ENCODE peak calls at places on chromosomes 16 and 17, in eight cellular contexts. One of them, this sample, is unnamed.

GRCh38 chr17:81030726-81031570 is 4.0 kb upstream of the BAIAP2 start:
- DNase-seq in K562: no peak
- DNase-seq in small intestine: peak; percentile 67
- DNase-seq in aorta: peak; percentile 77
- DNase-seq in lung: peak; percentile 75
- DNase-seq in cardiac muscle cell: peak; percentile 47
- DNase-seq in left ventricle myocardium inferior: no peak
- DNase-seq in upper lobe of right lung: peak; percentile 89
- DNase-seq in this sample: no peak

GRCh38 chr17:59330314-59330942 is 1.0 kb upstream of the YPEL2 start:
- DNase-seq in aorta: peak; percentile 73
- DNase-seq in left ventricle myocardium inferior: peak; percentile 42
- DNase-seq in lung: peak; percentile 69
- DNase-seq in cardiac muscle cell: no peak
- DNase-seq in small intestine: peak; percentile 93
- DNase-seq in K562: no peak
- DNase-seq in upper lobe of right lung: peak; percentile 74
- DNase-seq in this sample: no peak

GRCh38 chr16:15714393-15715172 is 64.5 kb downstream of the NDE1 start:
- DNase-seq in left ventricle myocardium inferior: no peak
- DNase-seq in cardiac muscle cell: no peak
- DNase-seq in small intestine: no peak
- DNase-seq in K562: no peak
- DNase-seq in upper lobe of right lung: no peak
- DNase-seq in lung: no peak
- DNase-seq in aorta: no peak
- DNase-seq in this sample: no peak

GRCh38 chr16:72894291-72895151 is 153.4 kb downstream of the ZFHX3 start:
- DNase-seq in aorta: no peak
- DNase-seq in K562: no peak
- DNase-seq in cardiac muscle cell: peak; percentile 79
- DNase-seq in left ventricle myocardium inferior: no peak
- DNase-seq in small intestine: no peak
- DNase-seq in upper lobe of right lung: no peak
- DNase-seq in lung: no peak
- DNase-seq in this sample: no peak

GRCh38 chr16:66264311-66265105 is 102.0 kb upstream of the CDH5 start:
- DNase-seq in upper lobe of right lung: peak; percentile 52
- DNase-seq in lung: no peak
- DNase-seq in aorta: peak; percentile 53
- DNase-seq in K562: no peak
- DNase-seq in small intestine: no peak
- DNase-seq in cardiac muscle cell: no peak
- DNase-seq in left ventricle myocardium inferior: no peak
- DNase-seq in this sample: peak; percentile 36

GRCh38 chr17:57016764-57017116 is 38.8 kb downstream of the SCPEP1 start:
- DNase-seq in left ventricle myocardium inferior: no peak
- DNase-seq in cardiac muscle cell: no peak
- DNase-seq in upper lobe of right lung: no peak
- DNase-seq in small intestine: no peak
- DNase-seq in aorta: no peak
- DNase-seq in K562: no peak
- DNase-seq in lung: no peak
- DNase-seq in this sample: no peak

GRCh38 chr16:79293831-79294230 is 306.7 kb downstream of the MAF start:
- DNase-seq in left ventricle myocardium inferior: no peak
- DNase-seq in lung: no peak
- DNase-seq in K562: no peak
- DNase-seq in cardiac muscle cell: no peak
- DNase-seq in upper lobe of right lung: no peak
- DNase-seq in aorta: no peak
- DNase-seq in small intestine: no peak
- DNase-seq in this sample: no peak

GRCh38 chr17:33046361-33047255 is 55.0 kb downstream of the SPACA3 start:
- DNase-seq in upper lobe of right lung: no peak
- DNase-seq in small intestine: no peak
- DNase-seq in left ventricle myocardium inferior: no peak
- DNase-seq in aorta: no peak
- DNase-seq in cardiac muscle cell: no peak
- DNase-seq in K562: no peak
- DNase-seq in lung: no peak
- DNase-seq in this sample: no peak

GRCh38 chr16:2515180-2515803 is 1.5 kb downstream of the ATP6V0C start:
- DNase-seq in K562: peak; percentile 46
- DNase-seq in left ventricle myocardium inferior: no peak
- DNase-seq in aorta: no peak
- DNase-seq in cardiac muscle cell: no peak
- DNase-seq in small intestine: peak; percentile 56
- DNase-seq in lung: peak; percentile 44
- DNase-seq in upper lobe of right lung: peak; percentile 70
- DNase-seq in this sample: no peak

GRCh38 chr16:68492501-68493411 is 44.4 kb upstream of the SMPD3 start:
- DNase-seq in small intestine: peak; percentile 99
- DNase-seq in lung: no peak
- DNase-seq in upper lobe of right lung: no peak
- DNase-seq in aorta: peak; percentile 49
- DNase-seq in K562: no peak
- DNase-seq in cardiac muscle cell: no peak
- DNase-seq in left ventricle myocardium inferior: no peak
- DNase-seq in this sample: no peak

GRCh38 chr17:16910341-16910740 is 61.6 kb downstream of the TNFRSF13B start:
- DNase-seq in left ventricle myocardium inferior: no peak
- DNase-seq in K562: no peak
- DNase-seq in small intestine: no peak
- DNase-seq in upper lobe of right lung: no peak
- DNase-seq in cardiac muscle cell: no peak
- DNase-seq in aorta: peak; percentile 19
- DNase-seq in lung: no peak
- DNase-seq in this sample: no peak

GRCh38 chr17:8896641-8897635 is 29.5 kb upstream of the PIK3R6 start:
- DNase-seq in lung: no peak
- DNase-seq in upper lobe of right lung: no peak
- DNase-seq in cardiac muscle cell: no peak
- DNase-seq in aorta: peak; percentile 54
- DNase-seq in small intestine: no peak
- DNase-seq in left ventricle myocardium inferior: no peak
- DNase-seq in K562: no peak
- DNase-seq in this sample: no peak

GRCh38 chr17:43367588-43368242 is 31.1 kb upstream of the ARL4D start:
- DNase-seq in cardiac muscle cell: peak; percentile 94
- DNase-seq in lung: no peak
- DNase-seq in small intestine: no peak
- DNase-seq in upper lobe of right lung: no peak
- DNase-seq in left ventricle myocardium inferior: no peak
- DNase-seq in aorta: no peak
- DNase-seq in K562: peak; percentile 27
- DNase-seq in this sample: peak; percentile 100

GRCh38 chr16:35506898-35507194 is 2047.4 kb downstream of the TP53TG3F start:
- DNase-seq in lung: no peak
- DNase-seq in aorta: no peak
- DNase-seq in K562: no peak
- DNase-seq in cardiac muscle cell: no peak
- DNase-seq in small intestine: no peak
- DNase-seq in upper lobe of right lung: no peak
- DNase-seq in left ventricle myocardium inferior: no peak
- DNase-seq in this sample: no peak

GRCh38 chr16:10031473-10031872 is 150.8 kb downstream of the GRIN2A start:
- DNase-seq in left ventricle myocardium inferior: no peak
- DNase-seq in aorta: no peak
- DNase-seq in cardiac muscle cell: no peak
- DNase-seq in lung: no peak
- DNase-seq in upper lobe of right lung: no peak
- DNase-seq in K562: no peak
- DNase-seq in small intestine: no peak
- DNase-seq in this sample: no peak

GRCh38 chr17:13398853-13399252 is 202.9 kb downstream of the HS3ST3A1 start:
- DNase-seq in small intestine: no peak
- DNase-seq in aorta: no peak
- DNase-seq in lung: no peak
- DNase-seq in upper lobe of right lung: no peak
- DNase-seq in K562: no peak
- DNase-seq in cardiac muscle cell: no peak
- DNase-seq in left ventricle myocardium inferior: no peak
- DNase-seq in this sample: no peak

GRCh38 chr17:33121756-33122155 is 130.1 kb downstream of the SPACA3 start:
- DNase-seq in cardiac muscle cell: no peak
- DNase-seq in aorta: no peak
- DNase-seq in upper lobe of right lung: no peak
- DNase-seq in lung: no peak
- DNase-seq in left ventricle myocardium inferior: no peak
- DNase-seq in small intestine: no peak
- DNase-seq in K562: no peak
- DNase-seq in this sample: no peak

GRCh38 chr16:85868495-85868894 is 30.5 kb upstream of the IRF8 start:
- DNase-seq in K562: no peak
- DNase-seq in small intestine: no peak
- DNase-seq in lung: no peak
- DNase-seq in aorta: no peak
- DNase-seq in left ventricle myocardium inferior: no peak
- DNase-seq in upper lobe of right lung: no peak
- DNase-seq in cardiac muscle cell: no peak
- DNase-seq in this sample: no peak

GRCh38 chr16:51538707-51539604 is 387.9 kb upstream of the SALL1 start:
- DNase-seq in cardiac muscle cell: peak; percentile 85
- DNase-seq in aorta: no peak
- DNase-seq in small intestine: no peak
- DNase-seq in left ventricle myocardium inferior: no peak
- DNase-seq in K562: no peak
- DNase-seq in upper lobe of right lung: no peak
- DNase-seq in lung: no peak
- DNase-seq in this sample: peak; percentile 95

DNA sequence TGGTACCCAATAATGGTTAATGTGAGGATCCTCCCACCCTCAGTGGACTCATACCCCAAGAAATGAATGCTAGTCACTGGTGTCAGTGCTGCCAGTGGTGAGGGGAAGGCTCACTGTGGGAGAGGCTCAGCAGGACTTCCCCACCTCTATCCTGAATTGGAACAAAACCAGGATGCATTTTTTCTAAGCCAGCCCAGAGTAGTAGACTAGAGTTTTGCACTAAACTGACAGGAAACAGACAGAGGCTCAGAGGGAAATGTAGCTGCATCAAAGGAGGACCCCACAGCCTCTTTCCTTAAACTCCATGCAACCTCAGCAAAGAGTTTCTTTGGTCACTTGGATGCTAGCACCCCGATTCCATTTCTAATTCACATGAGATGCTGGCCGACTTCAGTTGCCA is 10.6 kb upstream of the SKAP1 start:
- DNase-seq in upper lobe of right lung: no peak
- DNase-seq in K562: no peak
- DNase-seq in lung: no peak
- DNase-seq in left ventricle myocardium inferior: no peak
- DNase-seq in small intestine: no peak
- DNase-seq in aorta: no peak
- DNase-seq in cardiac muscle cell: no peak
- DNase-seq in this sample: no peak
- H3K4me3 ChIP-seq in upper lobe of right lung: no peak overlapping the region
- H3K4me3 ChIP-seq in K562: no peak overlapping the region
- H3K4me3 ChIP-seq in lung: no peak overlapping the region
- H3K4me3 ChIP-seq in left ventricle myocardium inferior: no peak overlapping the region
- H3K4me3 ChIP-seq in small intestine: no peak overlapping the region
- H3K4me3 ChIP-seq in aorta: no peak overlapping the region
- H3K4me3 ChIP-seq in cardiac muscle cell: no peak overlapping the region
- H3K4me3 ChIP-seq in this sample: no peak overlapping the region

GRCh38 chr16:7628981-7629380 is 296.3 kb downstream of the RBFOX1 start:
- DNase-seq in cardiac muscle cell: no peak
- DNase-seq in left ventricle myocardium inferior: no peak
- DNase-seq in small intestine: no peak
- DNase-seq in lung: no peak
- DNase-seq in upper lobe of right lung: no peak
- DNase-seq in K562: no peak
- DNase-seq in aorta: no peak
- DNase-seq in this sample: no peak
- H3K27ac ChIP-seq in cardiac muscle cell: no peak overlapping the region
- H3K27ac ChIP-seq in left ventricle myocardium inferior: no peak overlapping the region
- H3K27ac ChIP-seq in small intestine: no peak overlapping the region
- H3K27ac ChIP-seq in lung: no peak overlapping the region
- H3K27ac ChIP-seq in upper lobe of right lung: no peak overlapping the region
- H3K27ac ChIP-seq in K562: no peak overlapping the region
- H3K27ac ChIP-seq in aorta: no peak overlapping the region
- H3K27ac ChIP-seq in this sample: no peak overlapping the region

GRCh38 chr16:3792472-3793012 is 75.2 kb upstream of the TRAP1 start:
- DNase-seq in K562: no peak
- DNase-seq in lung: no peak
- DNase-seq in cardiac muscle cell: no peak
- DNase-seq in upper lobe of right lung: no peak
- DNase-seq in small intestine: no peak
- DNase-seq in aorta: no peak
- DNase-seq in left ventricle myocardium inferior: no peak
- DNase-seq in this sample: no peak
- H3K36me3 ChIP-seq in K562: peaks cover 33% of the 10 kb centered on the region
- H3K36me3 ChIP-seq in lung: peaks cover 29% of the 10 kb centered on the region
- H3K36me3 ChIP-seq in cardiac muscle cell: peaks cover 20% of the 10 kb centered on the region
- H3K36me3 ChIP-seq in upper lobe of right lung: peaks cover 47% of the 10 kb centered on the region
- H3K36me3 ChIP-seq in small intestine: peaks cover 13% of the 10 kb centered on the region
- H3K36me3 ChIP-seq in aorta: no peaks in the 10 kb centered on the region
- H3K36me3 ChIP-seq in left ventricle myocardium inferior: peaks cover 43% of the 10 kb centered on the region
- H3K36me3 ChIP-seq in this sample: peaks cover 60% of the 10 kb centered on the region

GRCh38 chr17:36546418-36547093 is 1.8 kb downstream of the GGNBP2 start:
- DNase-seq in left ventricle myocardium inferior: no peak
- DNase-seq in upper lobe of right lung: no peak
- DNase-seq in aorta: no peak
- DNase-seq in small intestine: peak; percentile 16
- DNase-seq in cardiac muscle cell: peak; percentile 14
- DNase-seq in lung: no peak
- DNase-seq in K562: no peak
- DNase-seq in this sample: peak; percentile 5

GRCh38 chr17:36545093-36545464 is 360 bp downstream of the GGNBP2 start:
- DNase-seq in K562: no peak
- DNase-seq in upper lobe of right lung: no peak
- DNase-seq in lung: no peak
- DNase-seq in left ventricle myocardium inferior: no peak
- DNase-seq in small intestine: no peak
- DNase-seq in cardiac muscle cell: no peak
- DNase-seq in aorta: no peak
- DNase-seq in this sample: no peak

GRCh38 chr17:36550491-36551417 is 6.0 kb downstream of the GGNBP2 start:
- DNase-seq in small intestine: peak; percentile 64
- DNase-seq in left ventricle myocardium inferior: no peak
- DNase-seq in K562: no peak
- DNase-seq in lung: no peak
- DNase-seq in aorta: no peak
- DNase-seq in upper lobe of right lung: no peak
- DNase-seq in cardiac muscle cell: no peak
- DNase-seq in this sample: no peak

GRCh38 chr17:36545465-36546417 is 1.0 kb downstream of the GGNBP2 start:
- DNase-seq in aorta: peak; percentile 99
- DNase-seq in lung: peak; percentile 97
- DNase-seq in cardiac muscle cell: peak; percentile 99
- DNase-seq in upper lobe of right lung: peak; percentile 99
- DNase-seq in K562: peak; percentile 98
- DNase-seq in left ventricle myocardium inferior: peak; percentile 96
- DNase-seq in small intestine: peak; percentile 96
- DNase-seq in this sample: peak; percentile 96

DNA sequence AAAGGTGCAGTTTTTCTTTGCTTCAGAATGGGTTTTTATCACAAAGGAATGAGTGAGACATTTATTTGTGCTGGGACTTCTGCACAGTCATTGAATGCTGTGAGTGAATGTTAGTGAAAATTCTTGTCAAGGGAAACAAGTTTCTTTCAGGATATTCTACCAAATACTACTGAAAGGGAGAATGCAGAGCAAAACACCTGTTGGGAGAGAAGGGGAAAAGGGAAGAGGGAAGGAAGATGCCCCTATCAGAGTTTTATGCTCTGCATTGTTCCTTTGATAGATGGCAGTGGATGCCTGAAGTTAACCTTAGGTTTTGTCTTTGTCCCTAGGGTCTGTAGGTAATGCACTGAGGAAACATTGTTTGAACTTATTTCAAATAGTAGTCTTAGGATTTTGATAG is 3.1 kb downstream of the GGNBP2 start:
- DNase-seq in lung: no peak
- DNase-seq in left ventricle myocardium inferior: no peak
- DNase-seq in aorta: no peak
- DNase-seq in K562: no peak
- DNase-seq in cardiac muscle cell: no peak
- DNase-seq in upper lobe of right lung: no peak
- DNase-seq in small intestine: no peak
- DNase-seq in this sample: no peak
- H3K4me3 ChIP-seq in lung: no peak overlapping the region
- H3K4me3 ChIP-seq in left ventricle myocardium inferior: no peak overlapping the region
- H3K4me3 ChIP-seq in aorta: no peak overlapping the region
- H3K4me3 ChIP-seq in K562: peak overlapping the region; percentile 85
- H3K4me3 ChIP-seq in cardiac muscle cell: peak overlapping the region; percentile 72
- H3K4me3 ChIP-seq in upper lobe of right lung: peak overlapping the region; percentile 88
- H3K4me3 ChIP-seq in small intestine: peak overlapping the region; percentile 10
- H3K4me3 ChIP-seq in this sample: no peak overlapping the region

This sample was measured in SJSA1.